ENCODE peak calls at places on chromosomes 2 and 18, in six cellular contexts. E, L, N, H, P and G are unnamed samples.

GRCh38 chr2:23008951-23009350 is 376.0 kb upstream of the KLHL29 start:
- DNase-seq in E (no peak), H (no peak), P (no peak), L (no peak), N (no peak), G (no peak)

GRCh38 chr2:23346029-23346428 is 39.0 kb upstream of the KLHL29 start:
- DNase-seq in E (no peak), L (no peak), N (no peak), H (peak), P (no peak), G (no peak)

GRCh38 chr2:73284296-73285161 is at the start of gene FBXO41:
- DNase-seq in P (peak), N (peak), L (peak), H (peak), E (no peak), G (no peak)

GRCh38 chr2:222805591-222806304 is 55.1 kb upstream of the ACSL3 start:
- DNase-seq in P (no peak), H (peak), N (no peak), L (no peak), E (no peak), G (peak)

GRCh38 chr2:27369471-27370025 is 590 bp downstream of the EIF2B4 start:
- DNase-seq in P (peak), N (peak), L (peak), E (no peak), H (no peak), G (no peak)

GRCh38 chr2:219698684-219699439 is 71.4 kb downstream of the SLC4A3 start:
- DNase-seq in N (no peak), L (no peak), H (no peak), P (no peak), E (no peak), G (no peak)

GRCh38 chr18:61697306-61697909 is 195.4 kb downstream of the RNF152 start:
- DNase-seq in E (no peak), P (no peak), N (no peak), L (no peak), H (no peak), G (no peak)

GRCh38 chr18:55585586-55586521 is 2.1 kb downstream of the TCF4 start:
- DNase-seq in E (no peak), H (no peak), N (peak), P (peak), L (peak), G (peak)

GRCh38 chr2:231191896-231192872 is 6.2 kb upstream of the ARMC9 start:
- DNase-seq in L (peak), P (peak), E (no peak), H (peak), N (peak), G (peak)

GRCh38 chr18:63868546-63868945 is 19.0 kb upstream of the SERPINB2 start:
- DNase-seq in E (no peak), P (no peak), L (no peak), N (no peak), H (peak), G (peak)

GRCh38 chr2:178521304-178522150 is 41.3 kb downstream of the PLEKHA3 start:
- DNase-seq in H (no peak), L (no peak), P (no peak), E (no peak), N (no peak), G (peak)